ENCODE peak calls at places on chromosomes 1 and 21, in seven cellular contexts. B is EL; N is NCI-H1436; F is breast epithelium; L is stimulated activated CD8-positive, alpha-beta memory T cell treated with anti-CD3 and anti-CD28 coated beads, Interleukin-2, amount 100 ng/mL, for 1 hour; C is HFFc6; W is NCI-H460. X is an unnamed sample.

GRCh38 chr21:42262826-42263225 is 43.9 kb downstream of the ABCG1 start:
- DNase-seq in B (no peak), N (no peak), F (peak), L (no peak), C (no peak), W (peak), X (no peak)

GRCh38 chr1:86823821-86824500 is 90.0 kb downstream of the SELENOF start:
- DNase-seq in B (no peak), N (no peak), F (no peak), L (no peak), C (no peak), W (no peak), X (peak)

GRCh38 chr1:77031101-77031662 is 163.9 kb downstream of the ST6GALNAC5 start:
- DNase-seq in B (peak), N (peak), F (no peak), L (no peak), C (peak), W (no peak), X (peak)

GRCh38 chr1:51679435-51679834 is 62.5 kb downstream of the OSBPL9 start:
- DNase-seq in B (no peak), N (no peak), F (no peak), L (no peak), C (peak), W (no peak), X (no peak)

GRCh38 chr1:14111121-14111520 is 411.1 kb downstream of the PRDM2 start:
- DNase-seq in B (no peak), N (no peak), F (no peak), L (no peak), C (no peak), W (no peak), X (no peak)

GRCh38 chr1:193558491-193559028 is 372.1 kb upstream of the B3GALT2 start:
- DNase-seq in B (peak), N (no peak), F (peak), L (no peak), C (peak), W (peak), X (no peak)

GRCh38 chr1:229970714-229971113 is 96.3 kb upstream of the GALNT2 start:
- DNase-seq in B (no peak), N (no peak), F (no peak), L (no peak), C (no peak), W (no peak), X (no peak)

GRCh38 chr1:5639323-5639722 is 352.9 kb downstream of the NPHP4 start:
- DNase-seq in B (no peak), N (no peak), F (no peak), L (no peak), C (no peak), W (no peak), X (no peak)

GRCh38 chr1:82586473-82586872 is 785.7 kb downstream of the ADGRL2 start:
- DNase-seq in B (no peak), N (no peak), F (no peak), L (no peak), C (no peak), W (no peak), X (no peak)

GRCh38 chr1:203097001-203097400 is 11.2 kb upstream of the MYOG start:
- DNase-seq in B (no peak), N (no peak), F (no peak), L (no peak), C (no peak), W (no peak), X (no peak)

GRCh38 chr1:155206891-155207577 is 663 bp downstream of the THBS3 start:
- DNase-seq in B (peak), N (peak), F (peak), L (peak), C (peak), W (peak), X (peak)

GRCh38 chr1:183567584-183567983 is 22.7 kb downstream of the NCF2 start:
- DNase-seq in B (peak), N (no peak), F (peak), L (no peak), C (no peak), W (no peak), X (peak)

GRCh38 chr1:56934400-56935080 is 31.3 kb downstream of the C8B start:
- DNase-seq in B (peak), N (peak), F (no peak), L (no peak), C (peak), W (no peak), X (no peak)

GRCh38 chr1:119613769-119614358 is 34.2 kb downstream of the ZNF697 start:
- DNase-seq in B (peak), N (peak), F (peak), L (no peak), C (peak), W (peak), X (peak)

GRCh38 chr1:202227273-202227672 is 33.7 kb downstream of the LGR6 start:
- DNase-seq in B (no peak), N (no peak), F (no peak), L (no peak), C (no peak), W (no peak), X (no peak)

GRCh38 chr1:94792473-94792875 is 27.7 kb upstream of the SLC44A3 start:
- DNase-seq in B (peak), N (no peak), F (no peak), L (no peak), C (peak), W (peak), X (no peak)

GRCh38 chr21:46634966-46635323 is 529 bp upstream of the PRMT2 start:
- DNase-seq in B (peak), N (peak), F (peak), L (no peak), C (peak), W (peak), X (peak)

GRCh38 chr1:65844990-65845757 is 52.5 kb downstream of the PDE4B start:
- DNase-seq in B (no peak), N (no peak), F (no peak), L (no peak), C (no peak), W (no peak), X (no peak)

GRCh38 chr1:18256318-18257235 is 149.0 kb downstream of the IGSF21 start:
- DNase-seq in B (peak), N (peak), F (no peak), L (no peak), C (no peak), W (peak), X (no peak)

GRCh38 chr21:36881223-36881622 is 85.2 kb downstream of the HLCS start:
- DNase-seq in B (peak), N (no peak), F (no peak), L (no peak), C (no peak), W (no peak), X (no peak)

GRCh38 chr21:44714905-44715304 is 3.5 kb upstream of the TSPEAR start:
- DNase-seq in B (no peak), N (no peak), F (no peak), L (no peak), C (no peak), W (no peak), X (no peak)

GRCh38 chr1:36208978-36209708 is 15.1 kb upstream of the THRAP3 start:
- DNase-seq in B (no peak), N (no peak), F (peak), L (no peak), C (no peak), W (no peak), X (no peak)

GRCh38 chr21:44949161-44950015 is 9.6 kb downstream of the SLX9 start:
- DNase-seq in B (peak), N (no peak), F (peak), L (peak), C (peak), W (peak), X (peak)

GRCh38 chr1:184818646-184819045 is 64.0 kb upstream of the EDEM3 start:
- DNase-seq in B (no peak), N (no peak), F (no peak), L (no peak), C (no peak), W (no peak), X (no peak)

GRCh38 chr1:150686275-150686674 is 10.7 kb downstream of the GOLPH3L start:
- DNase-seq in B (no peak), N (no peak), F (no peak), L (no peak), C (no peak), W (no peak), X (no peak)

GRCh38 chr1:153403421-153404085 is 12.7 kb upstream of the S100A8 start:
- DNase-seq in B (no peak), N (no peak), F (no peak), L (no peak), C (no peak), W (no peak), X (no peak)

GRCh38 chr21:46173573-46173972 is 10.7 kb downstream of the SPATC1L start:
- DNase-seq in B (no peak), N (no peak), F (no peak), L (no peak), C (no peak), W (no peak), X (no peak)

GRCh38 chr1:163596541-163597258 is 274.9 kb downstream of the NUF2 start:
- DNase-seq in B (no peak), N (no peak), F (no peak), L (no peak), C (no peak), W (no peak), X (no peak)

GRCh38 chr21:29371464-29371863 is 72.7 kb downstream of the BACH1 start:
- DNase-seq in B (no peak), N (no peak), F (no peak), L (no peak), C (no peak), W (no peak), X (no peak)

GRCh38 chr1:76103034-76103433 is 28.5 kb downstream of the ST6GALNAC3 start:
- DNase-seq in B (no peak), N (no peak), F (no peak), L (no peak), C (no peak), W (no peak), X (no peak)

GRCh38 chr1:202762019-202762418 is 46.2 kb downstream of the KDM5B start:
- DNase-seq in B (no peak), N (no peak), F (no peak), L (no peak), C (no peak), W (no peak), X (no peak)

GRCh38 chr1:151596166-151596933 is 15.5 kb upstream of the SNX27 start:
- DNase-seq in B (peak), N (no peak), F (no peak), L (no peak), C (no peak), W (no peak), X (peak)

GRCh38 chr1:6870571-6870970 is 85.3 kb downstream of the CAMTA1 start:
- DNase-seq in B (peak), N (no peak), F (no peak), L (no peak), C (peak), W (no peak), X (no peak)